ENCODE peak calls at places on chromosomes 12 and 14, in five cellular contexts. O is B cell, I is heart left ventricle, K is HT1080, Q is kidney glomerular epithelial cell. P is an unnamed sample.

GRCh38 chr14:29016050-29016900 is 249.7 kb downstream of the FOXG1 start:
- DNase-seq in O (no peak), I (no peak), K (peak; percentile 43), Q (peak; percentile 7), P (no peak)

GRCh38 chr12:104504151-104504550 is 47.4 kb downstream of the CHST11 start:
- DNase-seq in O (no peak), I (no peak), K (no peak), Q (no peak), P (no peak)

GRCh38 chr14:66311935-66312334 is 174.2 kb upstream of the CCDC196 start:
- DNase-seq in O (no peak), I (no peak), K (no peak), Q (no peak), P (no peak)

GRCh38 chr14:34336501-34336900 is 125.5 kb downstream of the SPTSSA start:
- DNase-seq in O (no peak), I (no peak), K (no peak), Q (no peak), P (no peak)

GRCh38 chr12:57846285-57846576 is 298 bp downstream of the CTDSP2 start:
- DNase-seq in O (no peak), I (no peak), K (no peak), Q (no peak), P (no peak)

GRCh38 chr14:23301288-23301968 is 1.2 kb downstream of the PPP1R3E start:
- DNase-seq in O (peak; percentile 100), I (peak; percentile 98), K (peak; percentile 98), Q (peak; percentile 99), P (peak; percentile 98)

GRCh38 chr14:105702275-105702817 is 176.0 kb downstream of the TMEM121 start:
- DNase-seq in O (no peak), I (peak; percentile 19), K (no peak), Q (no peak), P (no peak)

GRCh38 chr12:108696111-108696995 is 35.0 kb downstream of the CORO1C start:
- DNase-seq in O (no peak), I (no peak), K (peak; percentile 100), Q (peak; percentile 59), P (no peak)

GRCh38 chr14:92907316-92907911 is 15.5 kb upstream of the CHGA start:
- DNase-seq in O (no peak), I (no peak), K (no peak), Q (no peak), P (no peak)

GRCh38 chr14:53190938-53191337 is 37.8 kb upstream of the DDHD1 start:
- DNase-seq in O (no peak), I (no peak), K (peak; percentile 42), Q (no peak), P (no peak)

GRCh38 chr14:104680056-104680805 is 9.2 kb upstream of the INF2 start:
- DNase-seq in O (no peak), I (no peak), K (peak; percentile 88), Q (peak; percentile 48), P (no peak)

GRCh38 chr12:13234045-13234641 is 37.6 kb downstream of the EMP1 start:
- DNase-seq in O (peak; percentile 33), I (peak; percentile 40), K (peak; percentile 66), Q (peak; percentile 27), P (peak; percentile 8)

GRCh38 chr14:91325211-91325610 is 80.7 kb upstream of the GPR68 start:
- DNase-seq in O (no peak), I (no peak), K (no peak), Q (no peak), P (no peak)

GRCh38 chr12:104680506-104680905 is 223.8 kb downstream of the CHST11 start:
- DNase-seq in O (peak; percentile 14), I (no peak), K (no peak), Q (no peak), P (no peak)

GRCh38 chr12:39419471-39419870 is 23.4 kb downstream of the KIF21A start:
- DNase-seq in O (no peak), I (no peak), K (no peak), Q (no peak), P (no peak)

GRCh38 chr12:74292351-74293194 is 245.1 kb upstream of the ATXN7L3B start:
- DNase-seq in O (no peak), I (no peak), K (no peak), Q (no peak), P (peak; percentile 78)

GRCh38 chr12:132286912-132287311 is 42.5 kb downstream of the GALNT9 start:
- DNase-seq in O (no peak), I (no peak), K (peak; percentile 57), Q (no peak), P (no peak)

GRCh38 chr12:77115471-77115870 is 50.1 kb upstream of the E2F7 start:
- DNase-seq in O (no peak), I (no peak), K (no peak), Q (no peak), P (no peak)

GRCh38 chr12:82415402-82415801 is 57.1 kb downstream of the METTL25 start:
- DNase-seq in O (no peak), I (no peak), K (no peak), Q (peak; percentile 46), P (no peak)

GRCh38 chr14:103974575-103974974 is 32.2 kb upstream of the RD3L start:
- DNase-seq in O (no peak), I (no peak), K (no peak), Q (no peak), P (no peak)

GRCh38 chr14:77022219-77022852 is 6.2 kb downstream of the IRF2BPL start:
- DNase-seq in O (no peak), I (no peak), K (no peak), Q (no peak), P (peak; percentile 62)

GRCh38 chr14:69818760-69819191 is 21.7 kb upstream of the SLC10A1 start:
- DNase-seq in O (peak; percentile 77), I (peak; percentile 45), K (peak; percentile 78), Q (peak; percentile 35), P (peak; percentile 57)

GRCh38 chr12:54016478-54016964 is 7.7 kb downstream of the HOXC8 start:
- DNase-seq in O (no peak), I (no peak), K (peak; percentile 78), Q (peak; percentile 90), P (no peak)

GRCh38 chr14:90610641-90611040 is 205.6 kb downstream of the TTC7B start:
- DNase-seq in O (no peak), I (no peak), K (no peak), Q (no peak), P (no peak)

GRCh38 chr14:95515523-95516517 is 630 bp downstream of the SYNE3 start:
- DNase-seq in O (peak; percentile 96), I (peak; percentile 78), K (peak; percentile 51), Q (no peak), P (no peak)

GRCh38 chr12:42568952-42569916 is 20.3 kb downstream of the PRICKLE1 start:
- DNase-seq in O (peak; percentile 62), I (no peak), K (peak; percentile 60), Q (peak; percentile 54), P (peak; percentile 25)

GRCh38 chr12:71415336-71416231 is 24.0 kb upstream of the LGR5 start:
- DNase-seq in O (peak; percentile 57), I (no peak), K (peak; percentile 51), Q (peak; percentile 51), P (peak; percentile 26)

GRCh38 chr12:14387472-14387871 is 22.0 kb downstream of the ATF7IP start:
- DNase-seq in O (no peak), I (no peak), K (no peak), Q (no peak), P (no peak)

GRCh38 chr12:122747224-122748175 is 5.1 kb upstream of the DENR start:
- DNase-seq in O (no peak), I (no peak), K (no peak), Q (no peak), P (no peak)

GRCh38 chr14:99781853-99782610 is 11.2 kb upstream of the EML1 start:
- DNase-seq in O (no peak), I (no peak), K (no peak), Q (no peak), P (no peak)